ENCODE peak calls at places on chromosomes 7 and 10, in five cellular contexts. I is activated CD4-positive, CD25-positive, alpha-beta regulatory T cell treated with anti-CD3 and anti-CD28 coated beads, Interleukin-2, amount 50 U/mL, for 16 hours; N is AG20443; F is NCI-H1417; Q is adrenal gland. U is an unnamed sample.

GRCh38 chr10:69952069-69952800 is 100.4 kb upstream of the MACROH2A2 start:
- DNase-seq in I (no peak), F (no peak), N (no peak), Q (no peak), U (no peak)

GRCh38 chr10:11225935-11226334 is 208.3 kb downstream of the CELF2 start:
- DNase-seq in F (peak), I (no peak), N (no peak), Q (peak), U (no peak)

GRCh38 chr10:20616918-20617801 is 280.0 kb downstream of the NEBL start:
- DNase-seq in I (no peak), Q (no peak), F (no peak), N (no peak), U (no peak)

GRCh38 chr10:14801693-14802092 is 27.0 kb upstream of the FAM107B start:
- DNase-seq in I (no peak), F (no peak), Q (peak), N (peak), U (no peak)

GRCh38 chr10:71647526-71648354 is 71.8 kb downstream of the C10orf105 start:
- DNase-seq in Q (no peak), I (no peak), F (no peak), N (peak), U (peak)

GRCh38 chr7:99380032-99380822 is 5.7 kb downstream of the ARPC1B start:
- DNase-seq in Q (peak), N (peak), I (no peak), F (no peak), U (peak)

GRCh38 chr7:36048141-36048901 is 104.7 kb upstream of the EEPD1 start:
- DNase-seq in I (no peak), N (peak), F (no peak), Q (peak), U (peak)

GRCh38 chr7:27695096-27695495 is 32.4 kb upstream of the HIBADH start:
- DNase-seq in F (no peak), Q (no peak), I (no peak), N (no peak), U (no peak)

GRCh38 chr10:107409517-107409916 is 245.0 kb upstream of the SORCS1 start:
- DNase-seq in N (peak), F (no peak), I (no peak), Q (no peak), U (peak)

GRCh38 chr7:31017748-31018120 is 34.4 kb upstream of the ADCYAP1R1 start:
- DNase-seq in N (no peak), I (no peak), Q (no peak), F (no peak), U (no peak)

GRCh38 chr10:98309366-98310355 is 41.7 kb upstream of the LOXL4 start:
- DNase-seq in I (no peak), Q (peak), F (peak), N (peak), U (peak)

GRCh38 chr7:16114633-16115032 is 306.7 kb downstream of the CRPPA start:
- DNase-seq in I (no peak), N (no peak), Q (no peak), F (no peak), U (peak)

GRCh38 chr10:55500931-55501559 is 700.0 kb upstream of the PCDH15 start:
- DNase-seq in F (no peak), Q (peak), I (no peak), N (peak), U (no peak)

GRCh38 chr10:14447112-14447839 is 116.6 kb upstream of the FRMD4A start:
- DNase-seq in F (no peak), Q (no peak), I (no peak), N (no peak), U (no peak)

GRCh38 chr7:143490719-143491306 is 13.1 kb downstream of the TAS2R41 start:
- DNase-seq in N (peak), F (no peak), I (no peak), Q (peak), U (peak)

GRCh38 chr7:44750921-44751571 is 2.4 kb downstream of the ZMIZ2 start:
- DNase-seq in I (peak), F (no peak), Q (peak), N (peak), U (no peak)

GRCh38 chr10:33215635-33216034 is 118.8 kb downstream of the NRP1 start:
- DNase-seq in I (no peak), Q (peak), F (no peak), N (no peak), U (no peak)

GRCh38 chr10:59346321-59346720 is 16.0 kb downstream of the FAM13C start:
- DNase-seq in I (no peak), Q (no peak), N (no peak), F (no peak), U (no peak)

GRCh38 chr10:51397695-51398094 is 301.7 kb downstream of the CSTF2T start:
- DNase-seq in N (peak), I (no peak), F (peak), Q (peak), U (peak)

GRCh38 chr10:64148597-64148996 is 627.4 kb downstream of the REEP3 start:
- DNase-seq in I (no peak), Q (no peak), N (no peak), F (no peak), U (no peak)

GRCh38 chr7:18119985-18120384 is 92.3 kb upstream of the PRPS1L1 start:
- DNase-seq in Q (no peak), F (no peak), N (no peak), I (no peak), U (no peak)

GRCh38 chr10:114631678-114632417 is 26.2 kb downstream of the ABLIM1 start:
- DNase-seq in N (peak), Q (peak), F (no peak), I (no peak), U (no peak)

GRCh38 chr7:28678421-28678965 is 266.2 kb downstream of the CREB5 start:
- DNase-seq in Q (no peak), F (no peak), N (no peak), I (no peak), U (no peak)

GRCh38 chr10:608331-609265 is 80.9 kb downstream of the DIP2C start:
- DNase-seq in Q (no peak), I (no peak), F (no peak), N (no peak), U (no peak)

GRCh38 chr10:91103384-91104184 is 116.9 kb upstream of the PCGF5 start:
- DNase-seq in N (no peak), Q (no peak), F (no peak), I (no peak), U (no peak)

GRCh38 chr10:77409697-77410471 is 227.7 kb downstream of the KCNMA1 start:
- DNase-seq in I (no peak), F (peak), N (no peak), Q (no peak), U (no peak)

GRCh38 chr7:37818023-37818422 is 30.4 kb upstream of the NME8 start:
- DNase-seq in F (no peak), Q (no peak), N (no peak), I (no peak), U (no peak)

GRCh38 chr7:50782376-50783208 is at the start of gene GRB10:
- DNase-seq in F (peak), Q (peak), N (peak), I (no peak), U (peak)

GRCh38 chr7:4712371-4713182 is 30.5 kb downstream of the FOXK1 start:
- DNase-seq in N (peak), Q (no peak), I (no peak), F (peak), U (peak)

GRCh38 chr7:44757311-44757710 is 8.7 kb downstream of the ZMIZ2 start:
- DNase-seq in Q (no peak), I (no peak), N (peak), F (no peak), U (no peak)

GRCh38 chr7:74173491-74173865 is 678 bp upstream of the EIF4H start:
- DNase-seq in Q (no peak), I (no peak), F (peak), N (no peak), U (no peak)

GRCh38 chr7:142371586-142372377 is 113.9 kb upstream of the PRSS58 start:
- DNase-seq in Q (no peak), N (no peak), I (no peak), F (no peak), U (no peak)

GRCh38 chr10:30755474-30755873 is 125.9 kb upstream of the LYZL2 start:
- DNase-seq in I (no peak), N (peak), Q (no peak), F (no peak), U (peak)